ENCODE peak calls at places on chromosomes 12 and 14, in four cellular contexts. One of them, this sample, is unnamed.

GRCh38 chr14:22266683-22267082 is 322.3 kb downstream of the DAD1 start:
- DNase-seq in K562: no peak
- DNase-seq in HepG2: no peak
- DNase-seq in GM12878: no peak
- DNase-seq in this sample: no peak

GRCh38 chr12:39239484-39240143 is 203.3 kb downstream of the KIF21A start:
- DNase-seq in GM12878: no peak
- DNase-seq in K562: no peak
- DNase-seq in HepG2: no peak
- DNase-seq in this sample: no peak

GRCh38 chr14:77376380-77376770 is 519 bp downstream of the TMED8 start:
- DNase-seq in HepG2: no peak
- DNase-seq in K562: peak; percentile 19
- DNase-seq in GM12878: no peak
- DNase-seq in this sample: peak; percentile 15

GRCh38 chr14:65263161-65263788 is 149.3 kb upstream of the FUT8 start:
- DNase-seq in HepG2: no peak
- DNase-seq in GM12878: no peak
- DNase-seq in K562: no peak
- DNase-seq in this sample: no peak

GRCh38 chr12:118727967-118728366 is 253.4 kb upstream of the SRRM4 start:
- DNase-seq in K562: no peak
- DNase-seq in GM12878: no peak
- DNase-seq in HepG2: no peak
- DNase-seq in this sample: no peak

GRCh38 chr12:90970911-90971310 is 15.9 kb upstream of the CCER1 start:
- DNase-seq in HepG2: no peak
- DNase-seq in GM12878: no peak
- DNase-seq in K562: no peak
- DNase-seq in this sample: no peak

GRCh38 chr14:27077181-27077738 is 479.4 kb upstream of the NOVA1 start:
- DNase-seq in K562: no peak
- DNase-seq in GM12878: no peak
- DNase-seq in HepG2: no peak
- DNase-seq in this sample: no peak

GRCh38 chr12:6540181-6540877 is 6.0 kb downstream of the GAPDH start:
- DNase-seq in K562: peak; percentile 72
- DNase-seq in GM12878: no peak
- DNase-seq in HepG2: no peak
- DNase-seq in this sample: peak; percentile 91

GRCh38 chr12:48998497-48999353 is 450 bp downstream of the DDN start:
- DNase-seq in K562: no peak
- DNase-seq in HepG2: no peak
- DNase-seq in GM12878: no peak
- DNase-seq in this sample: peak; percentile 60

GRCh38 chr14:39717000-39717399 is 284.8 kb upstream of the FBXO33 start:
- DNase-seq in K562: no peak
- DNase-seq in GM12878: no peak
- DNase-seq in HepG2: no peak
- DNase-seq in this sample: no peak

GRCh38 chr12:111297703-111298426 is 71.0 kb downstream of the PHETA1 start:
- DNase-seq in K562: no peak
- DNase-seq in GM12878: no peak
- DNase-seq in HepG2: no peak
- DNase-seq in this sample: no peak
- TF ChIP-seq USF2 in K562: no peak
- TF ChIP-seq USF2 in GM12878: no peak
- TF ChIP-seq USF2 in HepG2: no peak
- TF ChIP-seq USF2 in this sample: no peak

DNA sequence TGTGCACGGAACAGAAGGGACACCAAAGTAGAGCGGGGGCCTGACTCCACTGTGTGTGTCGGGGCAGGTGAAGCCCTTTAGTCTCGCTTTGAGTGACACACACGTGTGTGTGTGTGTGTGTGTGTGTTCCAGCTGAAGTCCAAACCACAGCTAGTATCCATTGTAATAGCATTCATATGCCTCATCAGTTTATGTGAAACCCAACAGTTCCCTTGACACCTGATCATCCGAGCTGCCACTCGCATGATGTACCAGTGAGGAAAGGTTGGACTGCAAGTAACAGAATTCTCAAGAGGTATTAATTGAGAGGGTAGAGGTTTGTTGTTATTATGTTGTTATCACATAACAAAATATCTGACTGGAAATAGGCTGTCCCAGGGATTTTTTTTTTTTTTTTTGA is 16.4 kb downstream of the CCDC63 start:
- DNase-seq in HepG2: no peak
- DNase-seq in GM12878: no peak
- DNase-seq in K562: no peak
- DNase-seq in this sample: no peak
- TF ChIP-seq MYC in HepG2: no peak
- TF ChIP-seq MYC in GM12878: no peak
- TF ChIP-seq MYC in K562: no peak
- TF ChIP-seq MYC in this sample: no peak

DNA sequence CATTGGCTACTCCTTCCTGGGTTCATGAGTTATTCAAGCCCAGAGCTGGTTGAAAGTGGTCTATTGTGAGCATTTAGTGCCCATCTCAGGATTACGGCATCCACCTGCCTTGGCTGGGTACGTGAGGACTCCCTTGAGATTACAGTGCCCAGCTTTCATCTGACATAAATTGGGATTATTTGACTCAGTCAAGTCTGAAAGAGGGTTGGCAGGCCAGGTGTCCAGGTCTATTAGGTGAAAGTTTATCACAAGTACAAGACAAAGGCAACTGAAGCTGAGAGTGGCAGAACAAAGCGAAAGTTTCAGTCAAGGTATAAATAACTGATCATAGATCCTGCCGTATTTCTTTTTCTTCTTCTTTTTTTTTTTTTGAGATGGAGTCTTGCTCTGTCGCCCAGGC is 84.6 kb upstream of the ATF7IP start:
- DNase-seq in K562: no peak
- DNase-seq in GM12878: peak; percentile 57
- DNase-seq in HepG2: no peak
- DNase-seq in this sample: no peak
- TF ChIP-seq USF2 in K562: no peak
- TF ChIP-seq USF2 in GM12878: no peak
- TF ChIP-seq USF2 in HepG2: no peak
- TF ChIP-seq USF2 in this sample: no peak

GRCh38 chr12:126228936-126229335 is 1163.7 kb downstream of the AACS start:
- DNase-seq in K562: no peak
- DNase-seq in HepG2: no peak
- DNase-seq in GM12878: no peak
- DNase-seq in this sample: no peak

GRCh38 chr12:126233625-126234024 is 1168.4 kb downstream of the AACS start:
- DNase-seq in GM12878: no peak
- DNase-seq in HepG2: no peak
- DNase-seq in K562: no peak
- DNase-seq in this sample: no peak
- TF ChIP-seq MYC in GM12878: no peak
- TF ChIP-seq MYC in HepG2: no peak
- TF ChIP-seq MYC in K562: no peak
- TF ChIP-seq MYC in this sample: no peak

GRCh38 chr12:112349440-112349839 is 32.8 kb downstream of the HECTD4 start:
- DNase-seq in GM12878: no peak
- DNase-seq in HepG2: no peak
- DNase-seq in K562: no peak
- DNase-seq in this sample: no peak
- TF ChIP-seq USF2 in GM12878: no peak
- TF ChIP-seq USF2 in HepG2: no peak
- TF ChIP-seq USF2 in K562: no peak
- TF ChIP-seq USF2 in this sample: no peak

DNA sequence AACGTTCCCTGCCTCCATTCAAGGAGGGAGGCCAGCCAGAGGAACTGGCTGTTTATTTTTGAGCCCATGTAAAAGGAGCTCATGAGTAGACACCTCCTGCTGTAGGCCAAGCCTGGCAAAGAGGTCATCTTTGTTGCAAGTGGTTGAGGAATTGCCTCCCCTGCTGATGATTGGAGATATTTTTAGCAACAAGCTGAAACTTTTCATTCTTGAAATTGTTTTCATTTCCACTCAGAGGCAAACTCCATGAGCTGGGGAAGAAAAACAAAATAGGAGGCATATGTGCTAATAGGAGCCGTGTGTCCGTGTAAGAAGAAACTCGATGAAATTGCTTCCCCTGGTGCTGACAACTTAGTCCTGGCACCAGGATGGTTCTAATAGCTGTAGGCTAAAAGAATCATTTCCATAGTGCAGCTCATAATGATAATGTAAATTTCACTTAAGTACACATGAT is 440.1 kb upstream of the FAR2 start:
- DNase-seq in HepG2: no peak
- DNase-seq in K562: no peak
- DNase-seq in GM12878: no peak
- DNase-seq in this sample: no peak
- TF ChIP-seq MYC in HepG2: no peak
- TF ChIP-seq MYC in K562: no peak
- TF ChIP-seq MYC in GM12878: no peak
- TF ChIP-seq MYC in this sample: no peak

DNA sequence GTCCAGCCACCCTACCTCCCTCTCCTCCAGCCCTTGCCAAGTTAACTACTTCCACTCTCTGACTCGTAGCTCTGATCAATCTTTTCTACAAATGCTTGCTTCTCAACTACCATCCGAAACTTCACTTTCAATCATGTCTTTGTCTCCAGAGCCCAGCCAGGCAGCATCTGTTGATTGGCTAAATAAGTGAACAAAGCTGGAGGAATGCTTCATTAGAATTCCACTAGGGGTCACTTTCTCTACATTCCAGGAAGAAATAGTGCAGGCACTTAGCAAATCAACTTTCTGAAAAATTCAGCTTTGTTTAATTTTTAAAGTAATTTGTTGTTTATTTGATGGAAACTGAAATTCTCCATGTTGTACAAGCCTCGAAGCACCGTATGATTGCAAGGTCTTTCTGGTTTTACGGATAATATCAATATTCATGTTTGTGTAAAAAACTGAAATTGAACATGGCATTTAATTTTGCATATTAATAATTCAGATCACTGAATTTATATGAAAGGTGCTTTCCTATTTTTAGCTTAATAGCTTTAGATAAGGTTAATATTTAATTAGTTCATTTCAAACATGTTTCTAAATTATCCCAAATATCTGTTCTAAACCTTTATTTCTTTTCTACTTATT is 32.4 kb upstream of the HELB start:
- DNase-seq in K562: peak; percentile 49
- DNase-seq in GM12878: peak; percentile 5
- DNase-seq in HepG2: peak; percentile 40
- DNase-seq in this sample: peak; percentile 53
- TF ChIP-seq USF2 in K562: no peak
- TF ChIP-seq USF2 in GM12878: no peak
- TF ChIP-seq USF2 in HepG2: no peak
- TF ChIP-seq USF2 in this sample: no peak